ENCODE peak calls at places on chromosomes 16 and 17, in eight cellular contexts. H is IMR-90; W is fibroblast of mammary gland; P is neural progenitor cell; V is CD8-positive, alpha-beta T cell; Z is left ventricle myocardium inferior; O is body of pancreas; I is A549. C is an unnamed sample.

GRCh38 chr16:25478476-25478875 is 213.3 kb upstream of the HS3ST4 start:
- DNase-seq in H (no peak), W (no peak), P (no peak), V (no peak), Z (no peak), O (no peak), I (no peak), C (no peak)

GRCh38 chr16:65309294-65309850 is 187.5 kb upstream of the CDH11 start:
- DNase-seq in H (no peak), W (no peak), P (no peak), V (no peak), Z (no peak), O (no peak), I (no peak), C (no peak)

GRCh38 chr17:42536048-42536371 is at the start of gene NAGLU:
- DNase-seq in H (peak; percentile 79), W (peak; percentile 82), P (peak; percentile 88), V (peak; percentile 75), Z (peak; percentile 98), O (peak; percentile 96), I (peak; percentile 100), C (peak; percentile 99)

GRCh38 chr17:11853321-11854151 is 143.7 kb downstream of the ZNF18 start:
- DNase-seq in H (no peak), W (peak; percentile 1), P (no peak), V (no peak), Z (no peak), O (no peak), I (no peak), C (no peak)

GRCh38 chr17:56596741-56597494 is 3.4 kb downstream of the NOG start:
- DNase-seq in H (no peak), W (no peak), P (peak; percentile 67), V (no peak), Z (no peak), O (no peak), I (no peak), C (no peak)

GRCh38 chr17:8019161-8019560 is 16.7 kb downstream of the GUCY2D start:
- DNase-seq in H (no peak), W (no peak), P (peak; percentile 63), V (no peak), Z (no peak), O (no peak), I (no peak), C (no peak)

GRCh38 chr17:77577491-77577890 is 381.0 kb upstream of the TNRC6C start:
- DNase-seq in H (no peak), W (no peak), P (no peak), V (no peak), Z (no peak), O (no peak), I (no peak), C (no peak)

GRCh38 chr17:28712037-28712704 is 483 bp upstream of the PROCA1 start:
- DNase-seq in H (no peak), W (no peak), P (peak; percentile 80), V (peak; percentile 44), Z (peak; percentile 63), O (no peak), I (no peak), C (peak; percentile 83)

GRCh38 chr17:61409301-61410099 is 9.9 kb downstream of the TBX2 start:
- DNase-seq in H (peak; percentile 78), W (peak; percentile 72), P (peak; percentile 87), V (no peak), Z (no peak), O (peak; percentile 51), I (peak; percentile 91), C (peak; percentile 69)

GRCh38 chr17:78722101-78722761 is 59.8 kb downstream of the CYTH1 start:
- DNase-seq in H (no peak), W (no peak), P (peak; percentile 38), V (no peak), Z (peak; percentile 41), O (no peak), I (no peak), C (peak; percentile 48)

GRCh38 chr17:34981538-34982241 is 1.4 kb downstream of the LIG3 start:
- DNase-seq in H (peak; percentile 47), W (peak; percentile 68), P (peak; percentile 38), V (no peak), Z (no peak), O (no peak), I (no peak), C (no peak)

GRCh38 chr16:6345090-6345489 is 987.6 kb upstream of the RBFOX1 start:
- DNase-seq in H (no peak), W (no peak), P (no peak), V (no peak), Z (no peak), O (no peak), I (no peak), C (no peak)

GRCh38 chr16:83689385-83689831 is 118.4 kb upstream of the HSBP1 start:
- DNase-seq in H (peak; percentile 94), W (peak; percentile 82), P (no peak), V (no peak), Z (no peak), O (no peak), I (no peak), C (peak; percentile 18)

GRCh38 chr16:27735031-27735430 is 185.1 kb downstream of the KATNIP start:
- DNase-seq in H (no peak), W (no peak), P (no peak), V (no peak), Z (no peak), O (no peak), I (no peak), C (no peak)

GRCh38 chr16:10934325-10935107 is 7.8 kb downstream of the DEXI start:
- DNase-seq in H (no peak), W (no peak), P (no peak), V (no peak), Z (no peak), O (no peak), I (no peak), C (no peak)

GRCh38 chr16:85055503-85056210 is 28.1 kb downstream of the KIAA0513 start:
- DNase-seq in H (peak; percentile 63), W (peak; percentile 64), P (no peak), V (peak; percentile 54), Z (no peak), O (no peak), I (no peak), C (peak; percentile 71)

GRCh38 chr17:2796164-2797140 is at the start of gene RAP1GAP2:
- DNase-seq in H (no peak), W (no peak), P (no peak), V (peak; percentile 65), Z (peak; percentile 62), O (no peak), I (no peak), C (no peak)

GRCh38 chr17:47927821-47928400 is 13.5 kb upstream of the PNPO start:
- DNase-seq in H (no peak), W (no peak), P (no peak), V (no peak), Z (no peak), O (no peak), I (no peak), C (no peak)

GRCh38 chr17:48215583-48216139 is 108.1 kb downstream of the SNX11 start:
- DNase-seq in H (peak; percentile 28), W (peak; percentile 48), P (peak; percentile 61), V (no peak), Z (no peak), O (no peak), I (peak; percentile 75), C (no peak)

GRCh38 chr17:68906638-68907037 is 48.6 kb downstream of the ABCA8 start:
- DNase-seq in H (peak; percentile 21), W (peak; percentile 46), P (peak; percentile 32), V (no peak), Z (no peak), O (no peak), I (no peak), C (no peak)
- TF ChIP-seq CTCF in H (peak; percentile 53), W (peak; percentile 57), P (peak; percentile 59), V (no peak), Z (peak; percentile 44), O (peak; percentile 42), I (peak; percentile 39), C (no peak)

GRCh38 chr16:56950455-56950854 is 11.3 kb upstream of the CETP start:
- DNase-seq in H (no peak), W (no peak), P (no peak), V (no peak), Z (no peak), O (no peak), I (no peak), C (no peak)

GRCh38 chr16:56953006-56953405 is 8.7 kb upstream of the CETP start:
- DNase-seq in H (no peak), W (no peak), P (no peak), V (no peak), Z (no peak), O (no peak), I (no peak), C (no peak)

GRCh38 chr16:56950051-56950450 is 11.7 kb upstream of the CETP start:
- DNase-seq in H (no peak), W (no peak), P (no peak), V (no peak), Z (no peak), O (no peak), I (no peak), C (no peak)

GRCh38 chr16:56948234-56948633 is 13.5 kb upstream of the CETP start:
- DNase-seq in H (no peak), W (no peak), P (no peak), V (no peak), Z (no peak), O (no peak), I (no peak), C (no peak)

DNA sequence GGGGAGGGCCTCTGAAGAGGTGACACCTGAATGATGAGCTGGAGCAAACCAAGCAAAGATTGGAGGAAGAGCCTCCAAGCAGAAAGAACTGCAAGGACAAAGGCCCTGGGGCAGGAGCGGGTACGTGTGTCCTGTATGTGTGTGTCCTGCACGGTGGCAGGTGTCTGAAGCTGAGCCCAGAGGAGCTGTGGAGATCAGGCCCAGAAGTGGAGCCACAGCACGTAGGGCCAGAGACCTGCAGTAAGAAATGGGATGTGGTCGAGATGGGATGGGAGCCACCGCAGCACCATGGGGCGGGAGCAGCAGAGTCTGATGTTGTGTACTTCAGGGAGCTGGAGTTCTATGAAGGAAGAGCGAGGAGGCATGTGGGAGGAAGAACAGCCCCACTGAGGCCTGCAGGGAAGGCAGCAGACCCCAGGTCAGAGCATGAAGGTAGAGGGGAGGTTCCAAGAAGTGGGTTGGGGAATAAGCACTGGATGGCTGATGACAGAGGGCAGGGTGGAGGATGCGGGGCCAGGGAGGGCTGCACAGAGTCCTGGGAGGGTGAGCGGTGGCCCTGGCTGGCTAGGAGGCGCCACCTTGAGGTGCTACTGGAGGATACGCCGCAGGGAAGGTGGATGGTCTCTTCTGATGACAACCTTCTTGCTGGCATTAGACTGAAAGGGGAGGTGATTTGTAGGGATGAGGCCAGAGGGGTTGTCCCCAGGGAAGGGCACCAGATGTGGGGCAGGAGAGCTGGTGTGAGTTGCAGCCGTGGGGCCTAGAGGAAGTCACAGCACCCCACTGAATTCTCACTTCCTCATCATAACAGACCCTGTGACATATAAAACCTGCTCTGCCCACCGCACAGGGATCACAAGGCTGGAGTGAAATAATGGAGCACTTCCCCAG is 10.6 kb upstream of the CETP start:
- DNase-seq in H (peak; percentile 51), W (peak; percentile 61), P (peak; percentile 77), V (peak; percentile 46), Z (peak; percentile 23), O (peak; percentile 72), I (peak; percentile 60), C (peak; percentile 78)
- TF ChIP-seq CTCF in H (peak; percentile 70), W (peak; percentile 70), P (peak; percentile 65), V (peak; percentile 61), Z (peak; percentile 68), O (peak; percentile 90), I (peak; percentile 58), C (peak; percentile 75)

GRCh38 chr16:89217138-89217387 is 440 bp upstream of the ZNF778 start:
- DNase-seq in H (no peak), W (no peak), P (no peak), V (no peak), Z (no peak), O (no peak), I (no peak), C (no peak)
- TF ChIP-seq CTCF in H (no peak), W (no peak), P (no peak), V (no peak), Z (no peak), O (no peak), I (no peak), C (no peak)

GRCh38 chr17:9162275-9162985 is 141.1 kb downstream of the NTN1 start:
- DNase-seq in H (no peak), W (no peak), P (peak; percentile 50), V (no peak), Z (no peak), O (no peak), I (peak; percentile 32), C (no peak)
- TF ChIP-seq CTCF in H (no peak), W (no peak), P (peak; percentile 40), V (no peak), Z (peak; percentile 13), O (no peak), I (peak; percentile 26), C (no peak)

C was measured in GM10248.